ENCODE peak calls at places on chromosome 9, in five cellular contexts. One of them, this sample, is unnamed.

GRCh38 chr9:12681620-12682019 is 11.6 kb upstream of the TYRP1 start:
- DNase-seq in OCI-LY7: no peak
- DNase-seq in suprapubic skin: no peak
- DNase-seq in cardiac fibroblast: peak
- DNase-seq in dorsolateral prefrontal cortex: no peak
- DNase-seq in this sample: peak

GRCh38 chr9:131449276-131449675 is 53.4 kb upstream of the POMT1 start:
- DNase-seq in suprapubic skin: no peak
- DNase-seq in OCI-LY7: no peak
- DNase-seq in cardiac fibroblast: no peak
- DNase-seq in dorsolateral prefrontal cortex: no peak
- DNase-seq in this sample: no peak

GRCh38 chr9:124372038-124372437 is 43.2 kb downstream of the PSMB7 start:
- DNase-seq in suprapubic skin: no peak
- DNase-seq in cardiac fibroblast: no peak
- DNase-seq in OCI-LY7: no peak
- DNase-seq in dorsolateral prefrontal cortex: no peak
- DNase-seq in this sample: peak

GRCh38 chr9:83432104-83432627 is 106.0 kb downstream of the FRMD3 start:
- DNase-seq in suprapubic skin: no peak
- DNase-seq in cardiac fibroblast: peak
- DNase-seq in OCI-LY7: no peak
- DNase-seq in dorsolateral prefrontal cortex: no peak
- DNase-seq in this sample: no peak

GRCh38 chr9:91273853-91274552 is 87.7 kb downstream of the AUH start:
- DNase-seq in cardiac fibroblast: peak
- DNase-seq in OCI-LY7: peak
- DNase-seq in dorsolateral prefrontal cortex: no peak
- DNase-seq in suprapubic skin: no peak
- DNase-seq in this sample: peak

GRCh38 chr9:4225291-4226119 is 74.4 kb downstream of the GLIS3 start:
- DNase-seq in OCI-LY7: no peak
- DNase-seq in suprapubic skin: no peak
- DNase-seq in dorsolateral prefrontal cortex: no peak
- DNase-seq in cardiac fibroblast: peak
- DNase-seq in this sample: peak

GRCh38 chr9:127167560-127168326 is 45.3 kb upstream of the ANGPTL2 start:
- DNase-seq in dorsolateral prefrontal cortex: no peak
- DNase-seq in OCI-LY7: peak
- DNase-seq in suprapubic skin: no peak
- DNase-seq in cardiac fibroblast: no peak
- DNase-seq in this sample: no peak

GRCh38 chr9:37575921-37576721 is at the start of gene FBXO10:
- DNase-seq in dorsolateral prefrontal cortex: peak
- DNase-seq in OCI-LY7: peak
- DNase-seq in suprapubic skin: peak
- DNase-seq in cardiac fibroblast: peak
- DNase-seq in this sample: peak

GRCh38 chr9:108837530-108837929 is 18.3 kb downstream of the ACTL7B start:
- DNase-seq in dorsolateral prefrontal cortex: no peak
- DNase-seq in cardiac fibroblast: no peak
- DNase-seq in suprapubic skin: no peak
- DNase-seq in OCI-LY7: no peak
- DNase-seq in this sample: no peak

GRCh38 chr9:119289740-119290139 is 79.5 kb downstream of the BRINP1 start:
- DNase-seq in dorsolateral prefrontal cortex: no peak
- DNase-seq in cardiac fibroblast: peak
- DNase-seq in suprapubic skin: no peak
- DNase-seq in OCI-LY7: peak
- DNase-seq in this sample: peak

GRCh38 chr9:97801180-97801579 is 51.8 kb upstream of the FOXE1 start:
- DNase-seq in OCI-LY7: no peak
- DNase-seq in cardiac fibroblast: no peak
- DNase-seq in suprapubic skin: no peak
- DNase-seq in dorsolateral prefrontal cortex: no peak
- DNase-seq in this sample: no peak

GRCh38 chr9:93591301-93591700 is 14.9 kb downstream of the PHF2 start:
- DNase-seq in suprapubic skin: no peak
- DNase-seq in cardiac fibroblast: no peak
- DNase-seq in OCI-LY7: no peak
- DNase-seq in dorsolateral prefrontal cortex: no peak
- DNase-seq in this sample: no peak

GRCh38 chr9:73009649-73010288 is 56.9 kb upstream of the ALDH1A1 start:
- DNase-seq in cardiac fibroblast: no peak
- DNase-seq in dorsolateral prefrontal cortex: no peak
- DNase-seq in suprapubic skin: no peak
- DNase-seq in OCI-LY7: no peak
- DNase-seq in this sample: no peak

GRCh38 chr9:4866239-4866969 is 73.7 kb downstream of the RCL1 start:
- DNase-seq in suprapubic skin: no peak
- DNase-seq in OCI-LY7: no peak
- DNase-seq in dorsolateral prefrontal cortex: no peak
- DNase-seq in cardiac fibroblast: no peak
- DNase-seq in this sample: peak

GRCh38 chr9:6902423-6902822 is 144.7 kb downstream of the KDM4C start:
- DNase-seq in cardiac fibroblast: peak
- DNase-seq in OCI-LY7: no peak
- DNase-seq in dorsolateral prefrontal cortex: no peak
- DNase-seq in suprapubic skin: no peak
- DNase-seq in this sample: peak

GRCh38 chr9:131276891-131277672 is 772 bp upstream of the FAM78A start:
- DNase-seq in dorsolateral prefrontal cortex: no peak
- DNase-seq in cardiac fibroblast: no peak
- DNase-seq in suprapubic skin: no peak
- DNase-seq in OCI-LY7: peak
- DNase-seq in this sample: no peak

GRCh38 chr9:109403766-109404320 is 83.0 kb upstream of the EPB41L4B start:
- DNase-seq in cardiac fibroblast: peak
- DNase-seq in OCI-LY7: no peak
- DNase-seq in dorsolateral prefrontal cortex: no peak
- DNase-seq in suprapubic skin: no peak
- DNase-seq in this sample: peak

GRCh38 chr9:110894731-110895130 is 143.5 kb downstream of the LPAR1 start:
- DNase-seq in suprapubic skin: no peak
- DNase-seq in dorsolateral prefrontal cortex: no peak
- DNase-seq in cardiac fibroblast: no peak
- DNase-seq in OCI-LY7: no peak
- DNase-seq in this sample: no peak

GRCh38 chr9:118829334-118829733 is 539.9 kb downstream of the BRINP1 start:
- DNase-seq in dorsolateral prefrontal cortex: no peak
- DNase-seq in cardiac fibroblast: no peak
- DNase-seq in OCI-LY7: no peak
- DNase-seq in suprapubic skin: no peak
- DNase-seq in this sample: peak

GRCh38 chr9:109020581-109020980 is 7.3 kb upstream of the CTNNAL1 start:
- DNase-seq in suprapubic skin: no peak
- DNase-seq in OCI-LY7: no peak
- DNase-seq in dorsolateral prefrontal cortex: no peak
- DNase-seq in cardiac fibroblast: no peak
- DNase-seq in this sample: no peak

GRCh38 chr9:136533775-136534157 is 12.1 kb downstream of the NOTCH1 start:
- DNase-seq in suprapubic skin: no peak
- DNase-seq in cardiac fibroblast: no peak
- DNase-seq in dorsolateral prefrontal cortex: no peak
- DNase-seq in OCI-LY7: no peak
- DNase-seq in this sample: no peak
- TF ChIP-seq CTCF in suprapubic skin: no peak
- TF ChIP-seq CTCF in cardiac fibroblast: no peak
- TF ChIP-seq CTCF in dorsolateral prefrontal cortex: no peak
- TF ChIP-seq CTCF in OCI-LY7: no peak
- TF ChIP-seq CTCF in this sample: no peak

DNA sequence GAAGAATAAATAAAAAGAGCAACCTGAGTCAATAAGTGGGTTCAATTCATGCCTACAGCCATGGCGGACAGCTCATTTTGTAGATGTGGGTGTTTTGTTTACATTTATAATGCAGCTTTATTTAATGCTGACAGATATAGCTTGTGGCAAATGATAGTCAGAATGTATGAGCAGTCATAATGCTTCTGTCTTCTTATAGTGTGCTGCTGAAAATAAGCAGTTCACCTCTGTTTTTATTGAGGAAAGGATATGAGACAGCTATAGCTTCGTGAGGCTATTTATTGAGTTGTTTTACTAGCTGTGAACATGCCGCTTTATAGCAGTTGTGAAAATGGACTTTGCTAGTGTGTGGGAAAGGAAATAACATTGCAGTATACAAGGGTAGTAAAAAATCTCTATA is 147.4 kb downstream of the PBX3 start:
- DNase-seq in OCI-LY7: no peak
- DNase-seq in cardiac fibroblast: no peak
- DNase-seq in suprapubic skin: no peak
- DNase-seq in dorsolateral prefrontal cortex: no peak
- DNase-seq in this sample: no peak
- H3K4me3 ChIP-seq in OCI-LY7: no peak
- H3K4me3 ChIP-seq in cardiac fibroblast: no peak
- H3K4me3 ChIP-seq in suprapubic skin: no peak
- H3K4me3 ChIP-seq in dorsolateral prefrontal cortex: no peak
- H3K4me3 ChIP-seq in this sample: no peak

GRCh38 chr9:15509931-15510788 is 610 bp downstream of the PSIP1 start:
- DNase-seq in dorsolateral prefrontal cortex: peak
- DNase-seq in suprapubic skin: no peak
- DNase-seq in OCI-LY7: peak
- DNase-seq in cardiac fibroblast: peak
- DNase-seq in this sample: peak

GRCh38 chr9:15501179-15501578 is 9.6 kb downstream of the PSIP1 start:
- DNase-seq in cardiac fibroblast: no peak
- DNase-seq in dorsolateral prefrontal cortex: no peak
- DNase-seq in OCI-LY7: no peak
- DNase-seq in suprapubic skin: no peak
- DNase-seq in this sample: peak

GRCh38 chr9:15501803-15502202 is 9.0 kb downstream of the PSIP1 start:
- DNase-seq in dorsolateral prefrontal cortex: no peak
- DNase-seq in cardiac fibroblast: no peak
- DNase-seq in OCI-LY7: no peak
- DNase-seq in suprapubic skin: no peak
- DNase-seq in this sample: no peak

GRCh38 chr9:15510789-15511575 is at the start of gene PSIP1:
- DNase-seq in dorsolateral prefrontal cortex: peak
- DNase-seq in suprapubic skin: peak
- DNase-seq in cardiac fibroblast: peak
- DNase-seq in OCI-LY7: peak
- DNase-seq in this sample: peak

GRCh38 chr9:15505927-15506326 is 4.8 kb downstream of the PSIP1 start:
- DNase-seq in OCI-LY7: peak
- DNase-seq in dorsolateral prefrontal cortex: no peak
- DNase-seq in suprapubic skin: no peak
- DNase-seq in cardiac fibroblast: no peak
- DNase-seq in this sample: no peak
- TF ChIP-seq CTCF in OCI-LY7: peak
- TF ChIP-seq CTCF in dorsolateral prefrontal cortex: no peak
- TF ChIP-seq CTCF in suprapubic skin: no peak
- TF ChIP-seq CTCF in cardiac fibroblast: no peak
- TF ChIP-seq CTCF in this sample: no peak

DNA sequence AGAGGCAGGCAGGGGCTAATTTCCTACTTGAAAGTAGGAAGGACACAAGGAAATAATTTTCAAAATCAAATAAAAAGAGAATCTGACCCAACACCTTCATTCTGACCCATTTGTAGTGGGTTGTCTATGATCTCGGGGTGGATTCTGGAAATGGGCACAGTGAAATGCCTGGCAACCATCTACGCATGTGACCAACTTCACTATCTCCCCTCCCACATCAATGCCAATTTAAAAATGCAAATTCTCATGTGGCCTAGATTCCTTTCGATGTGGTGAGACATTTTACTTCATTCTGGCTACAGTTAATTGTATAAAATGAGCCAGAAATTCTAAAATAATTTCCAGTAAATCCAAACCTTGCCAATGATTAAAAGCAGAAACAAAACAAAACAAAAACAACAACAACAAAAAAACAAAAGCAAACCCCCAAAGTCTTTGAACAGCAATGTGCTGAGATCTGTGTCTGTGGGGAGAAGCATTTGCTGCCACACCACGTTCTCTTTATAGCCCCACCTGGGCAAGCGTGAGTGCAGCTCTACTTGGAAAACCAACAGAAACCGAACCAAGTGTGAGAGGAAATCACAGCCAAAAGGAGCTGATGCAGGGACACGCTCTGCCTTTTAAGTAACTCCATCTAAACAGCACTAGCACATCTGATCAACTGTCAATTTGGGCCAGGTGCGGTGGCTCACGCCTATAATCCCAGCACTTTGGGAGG is 59.0 kb downstream of the USP20 start:
- DNase-seq in OCI-LY7: no peak
- DNase-seq in dorsolateral prefrontal cortex: no peak
- DNase-seq in cardiac fibroblast: no peak
- DNase-seq in suprapubic skin: no peak
- DNase-seq in this sample: no peak
- H3K4me3 ChIP-seq in OCI-LY7: no peak
- H3K4me3 ChIP-seq in dorsolateral prefrontal cortex: no peak
- H3K4me3 ChIP-seq in cardiac fibroblast: no peak
- H3K4me3 ChIP-seq in suprapubic skin: no peak
- H3K4me3 ChIP-seq in this sample: no peak

This sample was measured in fibroblast of mammary gland.